ENCODE peak calls at places on chromosomes 7 and 10, in ten cellular contexts. K, V, X, D, I, U, Q, L, P and F are unnamed samples.

GRCh38 chr10:73591935-73592699 is 975 bp upstream of the USP54 start:
- DNase-seq in V (peak; percentile 76), K (no peak), Q (peak; percentile 69), P (no peak), U (no peak), I (no peak), X (peak; percentile 30), L (peak; percentile 48), D (no peak), F (peak; percentile 12)

GRCh38 chr7:157357129-157358040 is 20.6 kb downstream of the DNAJB6 start:
- DNase-seq in I (no peak), K (no peak), P (no peak), X (no peak), V (no peak), U (no peak), Q (no peak), D (no peak), L (no peak), F (no peak)

GRCh38 chr7:152341039-152341913 is 94.5 kb downstream of the KMT2C start:
- DNase-seq in I (no peak), U (no peak), V (peak; percentile 22), Q (no peak), P (no peak), X (no peak), D (no peak), K (no peak), L (peak; percentile 44), F (no peak)

GRCh38 chr10:106311590-106311989 is 852.9 kb downstream of the SORCS1 start:
- DNase-seq in K (no peak), Q (no peak), X (no peak), P (no peak), D (no peak), U (no peak), I (no peak), L (no peak), V (peak; percentile 25), F (no peak)

GRCh38 chr7:151400626-151401315 is 9.1 kb downstream of the WDR86 start:
- DNase-seq in P (no peak), U (no peak), K (no peak), D (no peak), V (no peak), Q (no peak), X (no peak), I (peak; percentile 11), L (no peak), F (peak; percentile 51)

GRCh38 chr7:90312745-90313144 is 8.4 kb downstream of the FAM237B start:
- DNase-seq in U (no peak), V (no peak), D (no peak), X (no peak), P (no peak), K (no peak), Q (no peak), L (no peak), I (no peak), F (no peak)

GRCh38 chr10:5504146-5505072 is 5.0 kb upstream of the CALML5 start:
- DNase-seq in X (no peak), U (no peak), L (no peak), K (no peak), P (no peak), I (peak; percentile 52), Q (peak; percentile 50), V (no peak), D (no peak), F (no peak)

GRCh38 chr7:97757824-97758223 is 25.9 kb downstream of the TAC1 start:
- DNase-seq in K (no peak), X (no peak), P (no peak), U (no peak), V (no peak), D (no peak), Q (no peak), L (no peak), I (no peak), F (no peak)

GRCh38 chr7:16484453-16485158 is 19.1 kb upstream of the SOSTDC1 start:
- DNase-seq in V (no peak), D (no peak), L (peak; percentile 95), X (no peak), P (no peak), Q (no peak), K (no peak), U (no peak), I (no peak), F (no peak)

GRCh38 chr7:112207106-112207592 is 654 bp downstream of the ZNF277 start:
- DNase-seq in U (no peak), L (no peak), P (no peak), I (no peak), D (no peak), X (no peak), Q (no peak), K (no peak), V (no peak), F (peak; percentile 16)

GRCh38 chr7:47100815-47101435 is 481.0 kb downstream of the TNS3 start:
- DNase-seq in X (peak; percentile 35), L (peak; percentile 61), Q (no peak), D (no peak), I (no peak), V (peak; percentile 16), U (no peak), P (peak; percentile 47), K (no peak), F (no peak)

GRCh38 chr10:5043716-5044115 is 40.1 kb upstream of the AKR1C2 start:
- DNase-seq in V (peak; percentile 15), K (no peak), I (no peak), L (no peak), D (no peak), X (no peak), U (no peak), Q (no peak), P (no peak), F (no peak)

GRCh38 chr10:29685506-29685905 is 50.7 kb upstream of the SVIL start:
- DNase-seq in U (no peak), V (no peak), L (no peak), P (no peak), Q (no peak), I (no peak), D (no peak), X (no peak), K (no peak), F (no peak)

GRCh38 chr7:108660465-108660864 is 90.8 kb downstream of the DNAJB9 start:
- DNase-seq in K (no peak), L (peak; percentile 21), X (no peak), Q (no peak), D (no peak), U (no peak), P (no peak), V (no peak), I (no peak), F (no peak)

GRCh38 chr7:81098213-81098612 is 179.4 kb upstream of the SEMA3C start:
- DNase-seq in U (no peak), V (no peak), X (no peak), I (no peak), K (no peak), D (no peak), Q (no peak), L (no peak), P (no peak), F (no peak)

GRCh38 chr10:9719246-9719645 is 1298.4 kb upstream of the CELF2 start:
- DNase-seq in D (no peak), K (no peak), I (no peak), P (no peak), L (no peak), U (no peak), X (no peak), Q (no peak), V (no peak), F (no peak)
- H3K9me3 ChIP-seq in D (no peaks in the 10 kb centered on the region), K (no peaks in the 10 kb centered on the region), I (no peaks in the 10 kb centered on the region), P (no peaks in the 10 kb centered on the region), L (peaks cover 5% of the 10 kb centered on the region), U (no peaks in the 10 kb centered on the region), X (peaks cover 5% of the 10 kb centered on the region), Q (no peaks in the 10 kb centered on the region), V (peaks cover 2% of the 10 kb centered on the region), F (no peaks in the 10 kb centered on the region)

DNA sequence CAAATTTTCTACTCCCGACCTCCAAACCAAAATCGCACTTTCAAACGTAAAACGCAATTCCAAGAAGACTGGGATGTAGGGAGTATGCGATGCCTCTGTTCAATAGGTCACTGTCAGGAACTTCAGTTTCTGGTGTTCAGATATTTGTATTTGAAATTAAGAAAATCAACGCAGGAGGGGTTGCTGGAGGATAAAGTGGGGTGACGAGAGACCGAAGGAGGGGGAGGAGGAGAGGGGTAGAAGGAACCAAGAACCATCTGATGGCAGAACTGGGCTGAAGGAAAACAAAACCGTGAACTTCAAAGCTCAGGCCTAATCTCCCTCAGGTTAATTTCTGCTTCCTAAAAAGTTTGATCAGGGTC is 293.8 kb upstream of the NFE2L3 start:
- DNase-seq in D (no peak), I (no peak), K (no peak), L (no peak), P (no peak), U (no peak), V (no peak), X (no peak), Q (no peak), F (no peak)
- H3K27me3 ChIP-seq in D (peaks cover 98% of the 10 kb centered on the region), I (peaks cover under 1% of the 10 kb centered on the region), K (peaks cover 96% of the 10 kb centered on the region), L (peaks cover 16% of the 10 kb centered on the region), P (peaks cover 38% of the 10 kb centered on the region), U (peaks cover 100% of the 10 kb centered on the region), V (peaks cover 3% of the 10 kb centered on the region), X (peaks cover 100% of the 10 kb centered on the region), Q (peaks cover 21% of the 10 kb centered on the region), F (peaks cover 97% of the 10 kb centered on the region)

GRCh38 chr10:78650122-78650521 is 418.6 kb upstream of the ZMIZ1 start:
- DNase-seq in X (no peak), V (no peak), D (no peak), U (no peak), L (no peak), Q (no peak), P (no peak), I (no peak), K (no peak), F (no peak)

GRCh38 chr10:78651287-78651686 is 417.5 kb upstream of the ZMIZ1 start:
- DNase-seq in D (no peak), P (no peak), X (no peak), L (no peak), Q (no peak), U (no peak), I (no peak), K (no peak), V (no peak), F (no peak)

GRCh38 chr10:78649429-78649828 is 419.3 kb upstream of the ZMIZ1 start:
- DNase-seq in V (no peak), D (no peak), I (no peak), P (no peak), K (no peak), U (no peak), Q (no peak), X (no peak), L (no peak), F (no peak)

GRCh38 chr10:78645053-78645787 is 423.5 kb upstream of the ZMIZ1 start:
- DNase-seq in Q (no peak), K (no peak), U (no peak), V (no peak), P (no peak), X (no peak), L (no peak), I (no peak), D (no peak), F (no peak)

GRCh38 chr10:78648256-78648860 is 420.4 kb upstream of the ZMIZ1 start:
- DNase-seq in Q (no peak), L (no peak), X (no peak), D (no peak), I (no peak), U (no peak), K (no peak), P (no peak), V (no peak), F (no peak)
- H3K27ac ChIP-seq in Q (no peak overlapping the region), L (no peak overlapping the region), X (no peak overlapping the region), D (no peak overlapping the region), I (no peak overlapping the region), U (no peak overlapping the region), K (no peak overlapping the region), P (no peak overlapping the region), V (no peak overlapping the region), F (no peak overlapping the region)

GRCh38 chr7:153581415-153581814 is 470.8 kb upstream of the DPP6 start:
- DNase-seq in U (no peak), X (no peak), L (no peak), K (no peak), D (no peak), Q (no peak), I (no peak), V (no peak), P (no peak), F (no peak)
- H3K9me3 ChIP-seq in U (peaks cover 8% of the 10 kb centered on the region), X (peaks cover 61% of the 10 kb centered on the region), L (peaks cover 4% of the 10 kb centered on the region), K (no peaks in the 10 kb centered on the region), D (no peaks in the 10 kb centered on the region), Q (peaks cover 3% of the 10 kb centered on the region), I (peaks cover 4% of the 10 kb centered on the region), V (peaks cover 21% of the 10 kb centered on the region), P (peaks cover 1% of the 10 kb centered on the region), F (no peaks in the 10 kb centered on the region)